ENCODE peak calls at places on chromosomes 12 and 14, in six cellular contexts. D, L, R, Y, T and F are unnamed samples.

GRCh38 chr12:113103756-113104450 is 31.7 kb downstream of the RASAL1 start:
- DNase-seq in R (peak), L (no peak), Y (no peak), D (no peak), T (no peak), F (no peak)

GRCh38 chr12:110546339-110546738 is 36.8 kb downstream of the PPTC7 start:
- DNase-seq in D (peak), L (peak), Y (peak), R (no peak), T (peak), F (peak)

GRCh38 chr12:106285993-106286392 is 16.5 kb upstream of the TCP11L2 start:
- DNase-seq in Y (no peak), D (no peak), R (peak), T (no peak), L (no peak), F (no peak)

GRCh38 chr12:51391047-51391837 is at the start of gene GALNT6:
- DNase-seq in R (peak), T (no peak), Y (no peak), D (no peak), L (no peak), F (no peak)

GRCh38 chr12:92860521-92860920 is 68.6 kb downstream of the EEA1 start:
- DNase-seq in Y (no peak), T (no peak), R (no peak), L (no peak), D (peak), F (no peak)

GRCh38 chr12:54134850-54135249 is 53.9 kb downstream of the SMUG1 start:
- DNase-seq in D (no peak), L (no peak), R (peak), Y (no peak), T (no peak), F (no peak)

GRCh38 chr12:62256408-62257079 is 3.7 kb upstream of the USP15 start:
- DNase-seq in T (peak), D (no peak), R (no peak), L (no peak), Y (peak), F (no peak)

GRCh38 chr12:116559330-116560080 is at the start of gene MAP1LC3B2:
- DNase-seq in R (peak), T (peak), D (no peak), L (peak), Y (no peak), F (peak)

GRCh38 chr12:74337951-74338350 is 199.7 kb upstream of the ATXN7L3B start:
- DNase-seq in Y (no peak), L (no peak), D (peak), R (no peak), T (peak), F (no peak)

GRCh38 chr12:113108308-113108707 is 27.3 kb downstream of the RASAL1 start:
- DNase-seq in D (no peak), Y (no peak), R (no peak), L (no peak), T (no peak), F (no peak)

GRCh38 chr12:71870409-71870808 is 30.9 kb downstream of the TBC1D15 start:
- DNase-seq in Y (peak), L (no peak), D (no peak), T (no peak), R (peak), F (no peak)

GRCh38 chr12:110312581-110313360 is 31.7 kb downstream of the ATP2A2 start:
- DNase-seq in D (no peak), L (peak), T (peak), R (no peak), Y (peak), F (peak)

GRCh38 chr14:32403688-32404087 is 74.6 kb downstream of the AKAP6 start:
- DNase-seq in L (no peak), Y (no peak), D (no peak), T (peak), R (no peak), F (peak)

GRCh38 chr12:69136931-69137613 is 102.3 kb upstream of the CPSF6 start:
- DNase-seq in L (no peak), T (peak), R (no peak), D (no peak), Y (no peak), F (peak)

GRCh38 chr14:69574954-69575295 is 254 bp upstream of the CCDC177 start:
- DNase-seq in D (no peak), T (no peak), R (no peak), L (no peak), Y (no peak), F (no peak)

GRCh38 chr14:22563987-22564386 is 25.0 kb downstream of the DAD1 start:
- DNase-seq in R (peak), D (no peak), Y (no peak), L (no peak), T (no peak), F (no peak)

GRCh38 chr14:64081174-64081746 is 212.9 kb downstream of the ESR2 start:
- DNase-seq in T (peak), Y (no peak), L (no peak), D (no peak), R (no peak), F (no peak)

GRCh38 chr12:69553626-69554248 is 31.5 kb upstream of the CCT2 start:
- DNase-seq in Y (peak), D (no peak), T (peak), R (no peak), L (no peak), F (peak)

GRCh38 chr12:121812921-121813896 is 9.4 kb downstream of the SETD1B start:
- DNase-seq in T (peak), D (no peak), R (no peak), L (no peak), Y (no peak), F (peak)

GRCh38 chr12:124632510-124632909 is 65.1 kb upstream of the NCOR2 start:
- DNase-seq in T (no peak), L (no peak), Y (no peak), D (no peak), R (no peak), F (no peak)

GRCh38 chr14:93976477-93977057 is at the start of gene ASB2:
- DNase-seq in L (peak), D (peak), T (peak), Y (no peak), R (peak), F (no peak)

GRCh38 chr14:58697927-58698641 is 60.3 kb downstream of the DACT1 start:
- DNase-seq in L (no peak), Y (no peak), T (no peak), D (no peak), R (no peak), F (no peak)

GRCh38 chr14:39398382-39398781 is 33.9 kb downstream of the FBXO33 start:
- DNase-seq in T (no peak), D (no peak), L (no peak), Y (no peak), R (no peak), F (no peak)

GRCh38 chr12:49346659-49347306 is at the start of gene DNAJC22:
- DNase-seq in T (peak), D (no peak), L (no peak), Y (peak), R (peak), F (no peak)

GRCh38 chr12:93442411-93443340 is 929 bp upstream of the UBE2N start:
- DNase-seq in Y (no peak), L (no peak), T (no peak), D (no peak), R (no peak), F (no peak)

GRCh38 chr12:18492372-18493025 is 231.2 kb downstream of the PIK3C2G start:
- DNase-seq in R (no peak), T (peak), D (peak), L (no peak), Y (no peak), F (peak)

GRCh38 chr12:64890873-64891468 is 66.5 kb downstream of the TBC1D30 start:
- DNase-seq in R (peak), L (no peak), T (peak), D (no peak), Y (peak), F (peak)

GRCh38 chr14:65813760-65814387 is 401.3 kb downstream of the FUT8 start:
- DNase-seq in Y (no peak), L (no peak), T (no peak), R (no peak), D (no peak), F (no peak)
- TF ChIP-seq CTCF in Y (no peak), L (no peak), T (no peak), R (peak), D (no peak), F (no peak)

DNA sequence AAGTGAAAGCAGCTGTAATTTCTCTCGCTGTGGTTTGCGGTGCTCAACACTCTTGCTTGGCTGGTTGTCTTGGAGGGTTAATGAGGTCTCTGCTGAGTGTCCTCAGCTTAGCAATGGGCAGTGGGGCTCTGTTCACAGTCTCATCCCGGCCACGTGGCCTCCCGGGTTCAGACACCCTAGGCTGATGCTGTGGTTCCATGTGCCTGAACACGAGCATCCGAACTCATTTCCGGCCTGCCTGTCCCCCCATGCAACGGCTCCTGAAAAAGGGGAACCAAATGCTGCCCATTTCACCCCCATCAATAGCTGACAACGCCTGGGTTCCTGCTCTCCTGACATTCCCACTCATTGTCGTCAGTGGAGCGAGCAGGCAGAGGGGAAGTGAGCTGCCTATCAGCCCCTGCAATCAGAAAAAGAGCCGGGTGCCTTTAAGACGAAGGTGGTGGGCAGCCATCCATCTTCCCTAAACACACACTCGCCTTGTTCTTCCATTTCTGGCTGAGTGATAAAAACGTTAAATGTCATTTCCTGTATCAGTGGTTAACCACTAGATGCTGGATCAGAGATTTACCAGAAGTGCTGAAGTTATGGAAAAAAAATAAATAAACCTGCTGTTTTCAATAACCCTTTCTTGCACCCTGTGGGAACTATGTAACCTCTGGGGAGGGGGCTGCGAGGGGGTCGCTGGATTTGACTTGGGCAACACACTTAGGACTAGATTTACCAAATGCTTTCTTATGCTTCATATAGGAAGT is 60.3 kb upstream of the BCL2L14 start:
- DNase-seq in D (no peak), Y (peak), T (peak), L (peak), R (peak), F (peak)
- H3K4me3 ChIP-seq in D (no peak), Y (no peak), T (no peak), L (no peak), R (peak), F (peak)

GRCh38 chr12:88947486-88948043 is 367.3 kb upstream of the KITLG start:
- DNase-seq in Y (no peak), R (no peak), T (no peak), D (no peak), L (no peak), F (no peak)
- TF ChIP-seq CTCF in Y (peak), R (peak), T (peak), D (peak), L (no peak), F (peak)

DNA sequence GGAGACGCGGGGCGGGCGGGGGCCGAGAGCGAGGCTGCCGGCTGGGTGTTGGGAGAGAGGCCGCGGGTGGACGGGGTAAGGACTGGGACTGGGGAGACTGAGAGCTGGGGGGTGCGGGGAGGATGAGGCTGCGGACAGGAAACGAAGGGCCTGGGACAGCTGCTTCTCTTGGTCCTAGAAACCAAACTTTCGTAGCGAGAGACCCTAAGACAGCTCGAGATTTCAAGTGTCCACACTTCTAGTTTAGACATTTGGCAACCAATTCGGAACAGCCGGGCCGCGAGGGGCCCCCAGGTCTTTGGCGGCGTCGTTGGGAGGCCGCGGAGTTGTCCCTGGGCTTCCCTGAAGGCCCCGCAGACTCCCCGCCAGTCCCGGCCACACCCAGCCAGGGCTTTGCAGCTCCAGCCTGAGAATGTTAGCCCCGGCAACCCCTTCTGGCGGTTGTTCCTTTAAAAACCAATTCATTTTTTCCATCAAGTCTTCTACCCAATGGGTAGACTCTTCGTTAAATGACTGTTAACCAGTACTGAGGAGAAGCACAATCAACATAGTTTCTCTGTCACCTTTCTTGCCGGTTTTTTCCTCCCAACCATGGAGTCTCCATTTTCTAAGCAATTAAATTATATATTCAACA is 11.5 kb downstream of the NKX2-1 start:
- DNase-seq in D (no peak), T (no peak), Y (no peak), L (no peak), R (no peak), F (no peak)
- H3K4me3 ChIP-seq in D (no peak), T (no peak), Y (no peak), L (no peak), R (no peak), F (no peak)

DNA sequence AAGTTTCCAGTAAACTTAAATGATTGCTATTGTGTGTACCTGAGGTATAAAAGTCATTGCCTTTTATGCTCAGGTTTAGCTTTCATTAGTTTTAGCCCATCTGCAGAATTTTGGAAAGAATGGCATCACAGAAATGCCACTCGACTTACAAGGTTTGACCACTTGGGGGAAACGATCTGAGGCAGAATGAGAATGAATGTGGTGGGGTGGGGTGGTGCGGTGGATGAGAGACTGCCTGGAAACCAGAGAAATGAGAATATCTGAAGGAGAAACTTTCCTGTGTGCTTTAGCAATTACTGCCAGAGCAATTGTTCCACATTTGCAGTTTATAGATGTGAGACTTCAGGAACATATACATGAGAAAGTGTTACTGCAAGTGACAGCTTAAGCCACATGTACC is 225.4 kb upstream of the PDE3A start:
- DNase-seq in T (no peak), L (no peak), D (no peak), R (peak), Y (peak), F (no peak)
- TF ChIP-seq CTCF in T (peak), L (no peak), D (no peak), R (peak), Y (no peak), F (no peak)

DNA sequence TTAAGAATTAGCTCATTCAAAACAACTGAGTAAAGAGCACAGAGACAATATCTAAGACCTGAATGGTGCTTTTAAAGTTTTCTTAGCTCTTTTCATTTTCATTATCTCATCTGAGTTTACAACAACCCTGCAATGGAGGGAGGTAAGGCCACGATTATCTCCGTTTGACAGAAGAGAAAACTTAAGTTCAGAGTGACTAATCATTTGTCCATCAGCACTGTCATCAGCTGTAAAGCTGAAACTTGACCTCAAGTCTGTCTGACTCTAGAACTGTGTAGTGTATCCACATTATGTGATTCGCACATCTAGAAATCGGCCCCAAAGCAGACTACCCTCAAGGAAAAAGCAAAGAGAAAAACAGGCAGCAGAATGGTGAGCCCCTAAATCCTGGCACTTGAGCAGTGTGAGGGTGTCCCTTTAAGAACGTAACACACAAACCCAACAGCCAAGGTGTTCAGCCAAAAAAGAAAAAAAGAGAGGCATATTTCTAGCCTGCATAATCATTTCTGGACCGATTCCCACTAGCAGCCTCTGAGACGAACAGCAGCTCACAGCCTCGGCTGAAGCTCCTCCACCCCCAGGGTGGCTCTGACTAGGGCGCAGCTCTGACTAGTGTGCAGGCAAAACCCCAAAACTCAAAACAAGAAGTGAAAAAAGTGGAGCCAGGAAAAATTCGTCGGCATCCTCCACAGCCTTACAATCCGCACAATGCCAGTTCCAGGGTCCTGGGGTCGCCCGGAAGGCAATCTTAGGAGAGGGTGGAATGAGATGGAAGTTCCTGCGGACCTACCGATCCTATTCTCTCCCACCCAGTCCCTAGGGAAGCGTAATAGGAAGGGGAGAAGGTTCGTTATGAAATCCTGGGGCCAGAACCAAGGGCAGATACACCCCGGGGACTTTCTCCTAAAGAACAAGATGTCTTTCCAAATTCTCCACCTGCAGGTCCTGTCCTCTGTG is 1.5 kb downstream of the STXBP6 start:
- DNase-seq in Y (no peak), L (peak), R (no peak), D (no peak), T (peak), F (peak)
- H3K4me3 ChIP-seq in Y (no peak), L (peak), R (no peak), D (no peak), T (peak), F (peak)

DNA sequence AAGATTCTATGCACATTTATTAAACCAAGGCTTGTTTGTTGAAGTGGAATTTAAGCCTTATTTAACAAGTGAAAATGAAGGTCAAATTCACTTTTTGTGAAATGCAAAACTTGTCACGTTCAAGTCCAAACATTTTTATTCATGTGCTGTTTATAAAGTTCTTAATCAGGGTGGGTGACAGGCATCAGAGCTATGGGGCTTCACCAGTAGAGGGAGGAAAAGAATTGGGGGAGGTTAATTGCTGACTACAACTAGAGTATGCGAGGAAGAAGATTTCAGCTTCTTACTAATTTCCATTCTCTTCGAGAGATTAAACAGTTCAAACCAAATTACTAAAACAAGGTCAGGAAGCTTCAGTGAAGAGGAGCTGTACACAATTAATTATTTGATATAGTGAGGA is 9.7 kb downstream of the MOK start:
- DNase-seq in L (no peak), R (no peak), Y (peak), D (no peak), T (peak), F (peak)
- TF ChIP-seq CTCF in L (no peak), R (peak), Y (peak), D (peak), T (peak), F (peak)

DNA sequence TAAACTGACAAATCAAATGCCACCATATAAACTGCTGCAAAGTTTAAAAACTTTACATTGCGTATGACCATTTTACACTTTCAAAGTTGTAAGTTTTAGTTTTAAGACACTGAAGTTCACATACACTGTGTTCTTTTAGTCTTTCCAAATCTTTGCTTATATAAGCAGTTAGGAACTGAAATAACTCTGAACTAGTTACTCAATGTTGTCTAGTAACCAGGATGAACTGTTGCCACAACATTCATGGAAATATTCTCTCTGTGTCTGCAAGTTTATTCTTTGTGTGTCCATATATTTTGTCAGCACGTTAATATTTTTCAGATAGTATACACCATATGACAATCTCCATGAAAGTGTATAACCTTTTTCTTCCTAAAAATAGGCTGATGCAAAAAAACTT is 71.0 kb downstream of the GALNT4 start:
- DNase-seq in D (peak), L (no peak), R (no peak), Y (peak), T (peak), F (peak)
- H3K4me3 ChIP-seq in D (no peak), L (no peak), R (no peak), Y (no peak), T (no peak), F (no peak)

GRCh38 chr12:56296207-56296785 is 3.8 kb downstream of the CS start:
- DNase-seq in R (no peak), L (no peak), T (no peak), Y (no peak), D (no peak), F (no peak)
- TF ChIP-seq CTCF in R (no peak), L (no peak), T (no peak), Y (no peak), D (no peak), F (no peak)